ENCODE peak calls at places on chromosome 11, in six cellular contexts. One of them, this sample, is unnamed.

GRCh38 chr11:11396290-11397042 is 43.4 kb upstream of the CSNK2A3 start:
- DNase-seq in body of pancreas: no peak
- DNase-seq in activated CD8-positive, alpha-beta memory T cell treated with anti-CD3 and anti-CD28 coated beads, Interleukin-2, amount 50 U/mL, for 48 hours: no peak
- DNase-seq in DMS79: no peak
- DNase-seq in AG04450: peak; percentile 86
- DNase-seq in neuronal stem cell: no peak
- DNase-seq in this sample: no peak

GRCh38 chr11:18383388-18384156 is 10.8 kb upstream of the LDHA start:
- DNase-seq in DMS79: no peak
- DNase-seq in activated CD8-positive, alpha-beta memory T cell treated with anti-CD3 and anti-CD28 coated beads, Interleukin-2, amount 50 U/mL, for 48 hours: peak; percentile 85
- DNase-seq in AG04450: peak; percentile 64
- DNase-seq in neuronal stem cell: no peak
- DNase-seq in body of pancreas: peak; percentile 57
- DNase-seq in this sample: peak; percentile 6

GRCh38 chr11:11857769-11858168 is 16.0 kb downstream of the USP47 start:
- DNase-seq in DMS79: no peak
- DNase-seq in body of pancreas: no peak
- DNase-seq in neuronal stem cell: no peak
- DNase-seq in activated CD8-positive, alpha-beta memory T cell treated with anti-CD3 and anti-CD28 coated beads, Interleukin-2, amount 50 U/mL, for 48 hours: no peak
- DNase-seq in AG04450: no peak
- DNase-seq in this sample: no peak

GRCh38 chr11:76704171-76704948 is 33.8 kb upstream of the LRRC32 start:
- DNase-seq in DMS79: no peak
- DNase-seq in activated CD8-positive, alpha-beta memory T cell treated with anti-CD3 and anti-CD28 coated beads, Interleukin-2, amount 50 U/mL, for 48 hours: no peak
- DNase-seq in neuronal stem cell: no peak
- DNase-seq in body of pancreas: no peak
- DNase-seq in AG04450: no peak
- DNase-seq in this sample: peak; percentile 27

GRCh38 chr11:62337682-62338181 is 484 bp downstream of the ASRGL1 start:
- DNase-seq in activated CD8-positive, alpha-beta memory T cell treated with anti-CD3 and anti-CD28 coated beads, Interleukin-2, amount 50 U/mL, for 48 hours: peak; percentile 67
- DNase-seq in DMS79: peak; percentile 27
- DNase-seq in body of pancreas: peak; percentile 33
- DNase-seq in neuronal stem cell: peak; percentile 23
- DNase-seq in AG04450: no peak
- DNase-seq in this sample: peak; percentile 58

GRCh38 chr11:61963282-61964057 is 4.0 kb downstream of the FTH1 start:
- DNase-seq in neuronal stem cell: no peak
- DNase-seq in DMS79: no peak
- DNase-seq in activated CD8-positive, alpha-beta memory T cell treated with anti-CD3 and anti-CD28 coated beads, Interleukin-2, amount 50 U/mL, for 48 hours: peak; percentile 45
- DNase-seq in AG04450: no peak
- DNase-seq in body of pancreas: peak; percentile 15
- DNase-seq in this sample: no peak

GRCh38 chr11:78773077-78773476 is 198.4 kb upstream of the NARS2 start:
- DNase-seq in neuronal stem cell: no peak
- DNase-seq in activated CD8-positive, alpha-beta memory T cell treated with anti-CD3 and anti-CD28 coated beads, Interleukin-2, amount 50 U/mL, for 48 hours: no peak
- DNase-seq in AG04450: no peak
- DNase-seq in DMS79: no peak
- DNase-seq in body of pancreas: no peak
- DNase-seq in this sample: no peak

GRCh38 chr11:118660646-118661424 is 18.6 kb downstream of the TREH start:
- DNase-seq in DMS79: no peak
- DNase-seq in neuronal stem cell: no peak
- DNase-seq in AG04450: no peak
- DNase-seq in activated CD8-positive, alpha-beta memory T cell treated with anti-CD3 and anti-CD28 coated beads, Interleukin-2, amount 50 U/mL, for 48 hours: no peak
- DNase-seq in body of pancreas: no peak
- DNase-seq in this sample: no peak

GRCh38 chr11:76560219-76560618 is 110.3 kb downstream of the LRRC32 start:
- DNase-seq in neuronal stem cell: no peak
- DNase-seq in AG04450: no peak
- DNase-seq in body of pancreas: no peak
- DNase-seq in DMS79: no peak
- DNase-seq in activated CD8-positive, alpha-beta memory T cell treated with anti-CD3 and anti-CD28 coated beads, Interleukin-2, amount 50 U/mL, for 48 hours: no peak
- DNase-seq in this sample: no peak

GRCh38 chr11:46120361-46120710 is 918 bp downstream of the PHF21A start:
- DNase-seq in AG04450: no peak
- DNase-seq in neuronal stem cell: no peak
- DNase-seq in body of pancreas: peak; percentile 26
- DNase-seq in activated CD8-positive, alpha-beta memory T cell treated with anti-CD3 and anti-CD28 coated beads, Interleukin-2, amount 50 U/mL, for 48 hours: no peak
- DNase-seq in DMS79: no peak
- DNase-seq in this sample: peak; percentile 59

GRCh38 chr11:2761131-2762030 is 61.6 kb upstream of the KCNQ1OT1 start:
- DNase-seq in activated CD8-positive, alpha-beta memory T cell treated with anti-CD3 and anti-CD28 coated beads, Interleukin-2, amount 50 U/mL, for 48 hours: peak; percentile 34
- DNase-seq in DMS79: no peak
- DNase-seq in neuronal stem cell: no peak
- DNase-seq in AG04450: no peak
- DNase-seq in body of pancreas: peak; percentile 8
- DNase-seq in this sample: no peak

GRCh38 chr11:57306941-57307598 is 17.7 kb downstream of the TNKS1BP1 start:
- DNase-seq in DMS79: no peak
- DNase-seq in neuronal stem cell: no peak
- DNase-seq in activated CD8-positive, alpha-beta memory T cell treated with anti-CD3 and anti-CD28 coated beads, Interleukin-2, amount 50 U/mL, for 48 hours: no peak
- DNase-seq in AG04450: no peak
- DNase-seq in body of pancreas: no peak
- DNase-seq in this sample: no peak

GRCh38 chr11:129721685-129722084 is 94.0 kb upstream of the TMEM45B start:
- DNase-seq in body of pancreas: no peak
- DNase-seq in DMS79: no peak
- DNase-seq in AG04450: no peak
- DNase-seq in activated CD8-positive, alpha-beta memory T cell treated with anti-CD3 and anti-CD28 coated beads, Interleukin-2, amount 50 U/mL, for 48 hours: peak; percentile 28
- DNase-seq in neuronal stem cell: no peak
- DNase-seq in this sample: no peak

GRCh38 chr11:131817701-131818188 is 447.3 kb downstream of the NTM start:
- DNase-seq in neuronal stem cell: no peak
- DNase-seq in DMS79: no peak
- DNase-seq in activated CD8-positive, alpha-beta memory T cell treated with anti-CD3 and anti-CD28 coated beads, Interleukin-2, amount 50 U/mL, for 48 hours: no peak
- DNase-seq in AG04450: no peak
- DNase-seq in body of pancreas: no peak
- DNase-seq in this sample: no peak

GRCh38 chr11:96147913-96148312 is 195.1 kb downstream of the MAML2 start:
- DNase-seq in neuronal stem cell: no peak
- DNase-seq in activated CD8-positive, alpha-beta memory T cell treated with anti-CD3 and anti-CD28 coated beads, Interleukin-2, amount 50 U/mL, for 48 hours: no peak
- DNase-seq in body of pancreas: no peak
- DNase-seq in DMS79: no peak
- DNase-seq in AG04450: no peak
- DNase-seq in this sample: no peak

GRCh38 chr11:130908061-130908460 is 8.2 kb downstream of the SNX19 start:
- DNase-seq in body of pancreas: no peak
- DNase-seq in AG04450: no peak
- DNase-seq in DMS79: no peak
- DNase-seq in neuronal stem cell: no peak
- DNase-seq in activated CD8-positive, alpha-beta memory T cell treated with anti-CD3 and anti-CD28 coated beads, Interleukin-2, amount 50 U/mL, for 48 hours: no peak
- DNase-seq in this sample: no peak

GRCh38 chr11:75627879-75628668 is 40.8 kb downstream of the MAP6 start:
- DNase-seq in DMS79: no peak
- DNase-seq in activated CD8-positive, alpha-beta memory T cell treated with anti-CD3 and anti-CD28 coated beads, Interleukin-2, amount 50 U/mL, for 48 hours: no peak
- DNase-seq in neuronal stem cell: no peak
- DNase-seq in body of pancreas: no peak
- DNase-seq in AG04450: no peak
- DNase-seq in this sample: no peak

GRCh38 chr11:69301491-69302401 is 7.8 kb downstream of the MYEOV start:
- DNase-seq in activated CD8-positive, alpha-beta memory T cell treated with anti-CD3 and anti-CD28 coated beads, Interleukin-2, amount 50 U/mL, for 48 hours: no peak
- DNase-seq in body of pancreas: peak; percentile 21
- DNase-seq in AG04450: peak; percentile 42
- DNase-seq in neuronal stem cell: no peak
- DNase-seq in DMS79: no peak
- DNase-seq in this sample: no peak

GRCh38 chr11:77287615-77288273 is 13.7 kb downstream of the GDPD4 start:
- DNase-seq in neuronal stem cell: no peak
- DNase-seq in AG04450: peak; percentile 74
- DNase-seq in DMS79: no peak
- DNase-seq in body of pancreas: no peak
- DNase-seq in activated CD8-positive, alpha-beta memory T cell treated with anti-CD3 and anti-CD28 coated beads, Interleukin-2, amount 50 U/mL, for 48 hours: no peak
- DNase-seq in this sample: no peak

GRCh38 chr11:82988936-82989627 is 82.6 kb downstream of the RAB30 start:
- DNase-seq in AG04450: no peak
- DNase-seq in activated CD8-positive, alpha-beta memory T cell treated with anti-CD3 and anti-CD28 coated beads, Interleukin-2, amount 50 U/mL, for 48 hours: no peak
- DNase-seq in body of pancreas: no peak
- DNase-seq in DMS79: no peak
- DNase-seq in neuronal stem cell: no peak
- DNase-seq in this sample: peak; percentile 17

GRCh38 chr11:57459112-57460016 is 964 bp upstream of the RTN4RL2 start:
- DNase-seq in DMS79: no peak
- DNase-seq in activated CD8-positive, alpha-beta memory T cell treated with anti-CD3 and anti-CD28 coated beads, Interleukin-2, amount 50 U/mL, for 48 hours: peak; percentile 68
- DNase-seq in AG04450: no peak
- DNase-seq in body of pancreas: no peak
- DNase-seq in neuronal stem cell: no peak
- DNase-seq in this sample: peak; percentile 45

GRCh38 chr11:119774180-119774763 is 45.3 kb upstream of the NECTIN1 start:
- DNase-seq in body of pancreas: no peak
- DNase-seq in activated CD8-positive, alpha-beta memory T cell treated with anti-CD3 and anti-CD28 coated beads, Interleukin-2, amount 50 U/mL, for 48 hours: no peak
- DNase-seq in neuronal stem cell: peak; percentile 68
- DNase-seq in AG04450: no peak
- DNase-seq in DMS79: no peak
- DNase-seq in this sample: peak; percentile 85

GRCh38 chr11:118980191-118980881 is 8.8 kb downstream of the FOXR1 start:
- DNase-seq in AG04450: no peak
- DNase-seq in body of pancreas: no peak
- DNase-seq in activated CD8-positive, alpha-beta memory T cell treated with anti-CD3 and anti-CD28 coated beads, Interleukin-2, amount 50 U/mL, for 48 hours: no peak
- DNase-seq in DMS79: no peak
- DNase-seq in neuronal stem cell: no peak
- DNase-seq in this sample: no peak

GRCh38 chr11:124762624-124763155 is 600 bp upstream of the ESAM start:
- DNase-seq in activated CD8-positive, alpha-beta memory T cell treated with anti-CD3 and anti-CD28 coated beads, Interleukin-2, amount 50 U/mL, for 48 hours: no peak
- DNase-seq in neuronal stem cell: no peak
- DNase-seq in AG04450: no peak
- DNase-seq in DMS79: no peak
- DNase-seq in body of pancreas: no peak
- DNase-seq in this sample: peak; percentile 67

GRCh38 chr11:31060880-31061279 is 308.7 kb downstream of the DCDC1 start:
- DNase-seq in body of pancreas: no peak
- DNase-seq in activated CD8-positive, alpha-beta memory T cell treated with anti-CD3 and anti-CD28 coated beads, Interleukin-2, amount 50 U/mL, for 48 hours: no peak
- DNase-seq in AG04450: no peak
- DNase-seq in DMS79: no peak
- DNase-seq in neuronal stem cell: peak; percentile 44
- DNase-seq in this sample: peak; percentile 70

GRCh38 chr11:134879341-134879740 is 467.3 kb upstream of the B3GAT1 start:
- DNase-seq in AG04450: no peak
- DNase-seq in DMS79: no peak
- DNase-seq in neuronal stem cell: no peak
- DNase-seq in body of pancreas: no peak
- DNase-seq in activated CD8-positive, alpha-beta memory T cell treated with anti-CD3 and anti-CD28 coated beads, Interleukin-2, amount 50 U/mL, for 48 hours: no peak
- DNase-seq in this sample: no peak

GRCh38 chr11:122645847-122646246 is 9.7 kb upstream of the UBASH3B start:
- DNase-seq in neuronal stem cell: no peak
- DNase-seq in DMS79: no peak
- DNase-seq in AG04450: no peak
- DNase-seq in activated CD8-positive, alpha-beta memory T cell treated with anti-CD3 and anti-CD28 coated beads, Interleukin-2, amount 50 U/mL, for 48 hours: no peak
- DNase-seq in body of pancreas: no peak
- DNase-seq in this sample: no peak

GRCh38 chr11:112962854-112963367 is 1.7 kb downstream of the NCAM1 start:
- DNase-seq in AG04450: no peak
- DNase-seq in neuronal stem cell: peak; percentile 65
- DNase-seq in activated CD8-positive, alpha-beta memory T cell treated with anti-CD3 and anti-CD28 coated beads, Interleukin-2, amount 50 U/mL, for 48 hours: peak; percentile 50
- DNase-seq in body of pancreas: peak; percentile 22
- DNase-seq in DMS79: peak; percentile 75
- DNase-seq in this sample: peak; percentile 84

GRCh38 chr11:112227002-112227401 is 774 bp downstream of the PTS start:
- DNase-seq in body of pancreas: no peak
- DNase-seq in AG04450: no peak
- DNase-seq in activated CD8-positive, alpha-beta memory T cell treated with anti-CD3 and anti-CD28 coated beads, Interleukin-2, amount 50 U/mL, for 48 hours: no peak
- DNase-seq in neuronal stem cell: no peak
- DNase-seq in DMS79: no peak
- DNase-seq in this sample: peak; percentile 15

GRCh38 chr11:93888026-93888425 is 37.6 kb upstream of the VSTM5 start:
- DNase-seq in activated CD8-positive, alpha-beta memory T cell treated with anti-CD3 and anti-CD28 coated beads, Interleukin-2, amount 50 U/mL, for 48 hours: no peak
- DNase-seq in DMS79: no peak
- DNase-seq in body of pancreas: no peak
- DNase-seq in neuronal stem cell: no peak
- DNase-seq in AG04450: no peak
- DNase-seq in this sample: no peak

GRCh38 chr11:76251223-76251575 is 44.9 kb upstream of the WNT11 start:
- DNase-seq in AG04450: no peak
- DNase-seq in activated CD8-positive, alpha-beta memory T cell treated with anti-CD3 and anti-CD28 coated beads, Interleukin-2, amount 50 U/mL, for 48 hours: no peak
- DNase-seq in DMS79: no peak
- DNase-seq in neuronal stem cell: no peak
- DNase-seq in body of pancreas: no peak
- DNase-seq in this sample: no peak

GRCh38 chr11:120774591-120775386 is 249.1 kb upstream of the TBCEL start:
- DNase-seq in body of pancreas: no peak
- DNase-seq in activated CD8-positive, alpha-beta memory T cell treated with anti-CD3 and anti-CD28 coated beads, Interleukin-2, amount 50 U/mL, for 48 hours: no peak
- DNase-seq in AG04450: no peak
- DNase-seq in neuronal stem cell: no peak
- DNase-seq in DMS79: no peak
- DNase-seq in this sample: no peak

GRCh38 chr11:7514099-7514725 is 413 bp downstream of the PPFIBP2 start:
- DNase-seq in DMS79: no peak
- DNase-seq in body of pancreas: no peak
- DNase-seq in AG04450: no peak
- DNase-seq in neuronal stem cell: no peak
- DNase-seq in activated CD8-positive, alpha-beta memory T cell treated with anti-CD3 and anti-CD28 coated beads, Interleukin-2, amount 50 U/mL, for 48 hours: peak; percentile 65
- DNase-seq in this sample: peak; percentile 42

GRCh38 chr11:19718976-19719375 is 6.3 kb downstream of the NAV2 start:
- DNase-seq in AG04450: no peak
- DNase-seq in neuronal stem cell: no peak
- DNase-seq in DMS79: no peak
- DNase-seq in body of pancreas: no peak
- DNase-seq in activated CD8-positive, alpha-beta memory T cell treated with anti-CD3 and anti-CD28 coated beads, Interleukin-2, amount 50 U/mL, for 48 hours: no peak
- DNase-seq in this sample: no peak

GRCh38 chr11:16960250-16960649 is 54.0 kb downstream of the PLEKHA7 start:
- DNase-seq in DMS79: no peak
- DNase-seq in neuronal stem cell: no peak
- DNase-seq in body of pancreas: no peak
- DNase-seq in activated CD8-positive, alpha-beta memory T cell treated with anti-CD3 and anti-CD28 coated beads, Interleukin-2, amount 50 U/mL, for 48 hours: no peak
- DNase-seq in AG04450: no peak
- DNase-seq in this sample: no peak

GRCh38 chr11:8098361-8098760 is 17.4 kb downstream of the TUB start:
- DNase-seq in neuronal stem cell: no peak
- DNase-seq in AG04450: peak; percentile 20
- DNase-seq in activated CD8-positive, alpha-beta memory T cell treated with anti-CD3 and anti-CD28 coated beads, Interleukin-2, amount 50 U/mL, for 48 hours: peak; percentile 20
- DNase-seq in body of pancreas: peak; percentile 6
- DNase-seq in DMS79: no peak
- DNase-seq in this sample: no peak

GRCh38 chr11:93005239-93005638 is 35.8 kb downstream of the MTNR1B start:
- DNase-seq in DMS79: peak; percentile 68
- DNase-seq in neuronal stem cell: no peak
- DNase-seq in AG04450: peak; percentile 68
- DNase-seq in activated CD8-positive, alpha-beta memory T cell treated with anti-CD3 and anti-CD28 coated beads, Interleukin-2, amount 50 U/mL, for 48 hours: no peak
- DNase-seq in body of pancreas: no peak
- DNase-seq in this sample: no peak

GRCh38 chr11:115990004-115990447 is 485.8 kb upstream of the CADM1 start:
- DNase-seq in AG04450: no peak
- DNase-seq in DMS79: no peak
- DNase-seq in activated CD8-positive, alpha-beta memory T cell treated with anti-CD3 and anti-CD28 coated beads, Interleukin-2, amount 50 U/mL, for 48 hours: no peak
- DNase-seq in neuronal stem cell: no peak
- DNase-seq in body of pancreas: no peak
- DNase-seq in this sample: peak; percentile 74

GRCh38 chr11:47071871-47072270 is 104.8 kb downstream of the ARFGAP2 start:
- DNase-seq in AG04450: no peak
- DNase-seq in neuronal stem cell: no peak
- DNase-seq in body of pancreas: no peak
- DNase-seq in activated CD8-positive, alpha-beta memory T cell treated with anti-CD3 and anti-CD28 coated beads, Interleukin-2, amount 50 U/mL, for 48 hours: no peak
- DNase-seq in DMS79: no peak
- DNase-seq in this sample: peak; percentile 27

This sample was measured in neural progenitor cell.